ENCODE peak calls at places on chromosomes 5 and 9, in seven cellular contexts. K is HCT116, U is SK-N-SH, O is H1, T is HepG2, Q is GM12878, A is K562. N is an unnamed sample.

GRCh38 chr5:68344447-68345111 is 129.0 kb downstream of the PIK3R1 start:
- DNase-seq in Q (no peak), U (no peak), O (no peak), T (no peak), A (peak), K (no peak), N (no peak)

GRCh38 chr5:174503461-174504265 is 220.7 kb upstream of the MSX2 start:
- DNase-seq in U (no peak), O (no peak), Q (no peak), K (peak), A (no peak), T (no peak), N (peak)

GRCh38 chr5:181173027-181173419 is 25.6 kb downstream of the OR2V2 start:
- DNase-seq in T (no peak), O (no peak), K (no peak), Q (no peak), A (no peak), U (peak), N (peak)

GRCh38 chr9:93680445-93681315 is 104.3 kb downstream of the PHF2 start:
- DNase-seq in K (no peak), Q (no peak), T (no peak), U (peak), A (no peak), O (no peak), N (no peak)

GRCh38 chr5:83255268-83255667 is 177.9 kb downstream of the XRCC4 start:
- DNase-seq in Q (no peak), K (no peak), O (no peak), T (no peak), U (no peak), A (no peak), N (no peak)

GRCh38 chr5:124315746-124316415 is 430.6 kb downstream of the ZNF608 start:
- DNase-seq in K (no peak), O (no peak), U (no peak), A (no peak), Q (no peak), T (no peak), N (no peak)

GRCh38 chr5:57412010-57412409 is 70.6 kb downstream of the ACTBL2 start:
- DNase-seq in O (no peak), T (no peak), U (peak), K (no peak), Q (no peak), A (no peak), N (no peak)

GRCh38 chr5:76412511-76412910 is 9.4 kb downstream of the IQGAP2 start:
- DNase-seq in O (no peak), Q (no peak), K (no peak), T (no peak), A (no peak), U (no peak), N (no peak)

GRCh38 chr5:100903036-100903887 is at the start of gene ST8SIA4:
- DNase-seq in U (peak), A (no peak), Q (peak), O (peak), K (no peak), T (no peak), N (no peak)

GRCh38 chr5:53994148-53994547 is 316.2 kb downstream of the ARL15 start:
- DNase-seq in A (no peak), U (no peak), K (no peak), Q (no peak), T (no peak), O (no peak), N (no peak)

GRCh38 chr5:10860645-10861455 is 99.8 kb upstream of the DAP start:
- DNase-seq in A (no peak), K (no peak), T (no peak), Q (no peak), U (no peak), O (no peak), N (no peak)

GRCh38 chr9:122159026-122159924 is at the start of the genes MORN5 and NDUFA8:
- DNase-seq in O (peak), A (peak), Q (peak), U (peak), T (peak), K (peak), N (peak)

GRCh38 chr5:89857790-89858189 is 551.8 kb downstream of the CETN3 start:
- DNase-seq in A (no peak), T (no peak), Q (no peak), O (no peak), U (no peak), K (no peak), N (no peak)

GRCh38 chr5:16935271-16936149 is 578 bp downstream of the MYO10 start:
- DNase-seq in T (no peak), Q (no peak), O (peak), U (peak), A (no peak), K (no peak), N (peak)

GRCh38 chr5:100772011-100772410 is 131.1 kb downstream of the ST8SIA4 start:
- DNase-seq in A (no peak), O (no peak), U (no peak), K (no peak), Q (no peak), T (no peak), N (no peak)

GRCh38 chr9:134186471-134187109 is 22.2 kb upstream of the RNU6ATAC start:
- DNase-seq in A (peak), Q (no peak), T (no peak), U (peak), O (no peak), K (no peak), N (no peak)
- TF ChIP-seq JUND in A (no peak), Q (no peak), T (no peak), U (no peak), O (no peak), K (no peak), N (no peak)

GRCh38 chr9:106678273-106678672 is 184.7 kb upstream of the ZNF462 start:
- DNase-seq in O (no peak), Q (no peak), K (no peak), T (no peak), A (no peak), U (no peak), N (no peak)

GRCh38 chr9:106677374-106677773 is 185.6 kb upstream of the ZNF462 start:
- DNase-seq in O (no peak), Q (no peak), A (no peak), T (no peak), K (no peak), U (no peak), N (no peak)

GRCh38 chr9:106677815-106678214 is 185.2 kb upstream of the ZNF462 start:
- DNase-seq in O (no peak), Q (no peak), A (no peak), T (no peak), K (no peak), U (no peak), N (no peak)

GRCh38 chr9:106670418-106670817 is 192.5 kb upstream of the ZNF462 start:
- DNase-seq in T (no peak), U (no peak), K (no peak), O (no peak), Q (no peak), A (no peak), N (peak)

DNA sequence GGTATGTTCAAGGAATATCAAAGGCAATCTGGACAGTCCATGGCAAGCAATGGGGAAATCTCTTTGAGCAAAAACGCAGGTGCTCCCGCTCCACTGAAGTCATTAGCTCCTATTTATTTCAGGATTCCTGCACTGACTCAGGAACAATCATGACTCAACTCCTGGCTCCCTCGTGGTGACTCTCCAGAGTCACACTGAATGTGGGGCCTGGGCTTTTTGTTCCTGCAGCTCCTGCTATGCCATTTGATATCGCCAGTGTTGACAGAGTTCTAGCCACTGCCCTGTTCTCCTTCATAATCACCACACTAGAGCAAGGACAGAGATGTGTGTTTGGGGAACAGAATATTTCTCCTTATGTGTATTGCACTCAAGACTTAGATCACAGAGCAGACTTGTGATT is 187.2 kb upstream of the ZNF462 start:
- DNase-seq in U (no peak), T (no peak), O (no peak), Q (no peak), A (no peak), K (no peak), N (no peak)
- TF ChIP-seq JUND in U (no peak), T (no peak), O (no peak), Q (no peak), A (no peak), K (no peak), N (no peak)

GRCh38 chr5:133119233-133119711 is 67.5 kb downstream of the HSPA4 start:
- DNase-seq in T (no peak), K (no peak), U (no peak), O (no peak), Q (no peak), A (no peak), N (no peak)
- TF ChIP-seq JUND in T (no peak), K (no peak), U (no peak), O (no peak), Q (no peak), A (no peak), N (no peak)

GRCh38 chr9:36074870-36075532 is 38.3 kb downstream of the RECK start:
- DNase-seq in O (no peak), Q (no peak), K (no peak), U (peak), T (peak), A (no peak), N (peak)
- TF ChIP-seq JUND in O (no peak), Q (no peak), K (no peak), U (no peak), T (no peak), A (no peak), N (no peak)

GRCh38 chr9:111456536-111456935 is 27.6 kb downstream of the ECPAS start:
- DNase-seq in Q (no peak), O (no peak), U (no peak), T (no peak), K (no peak), A (no peak), N (no peak)
- TF ChIP-seq JUND in Q (no peak), O (no peak), U (no peak), T (no peak), K (no peak), A (no peak), N (no peak)

GRCh38 chr5:37900692-37901091 is 60.9 kb upstream of the GDNF start:
- DNase-seq in U (peak), O (no peak), T (peak), Q (no peak), K (peak), A (no peak), N (peak)
- TF ChIP-seq JUND in U (no peak), O (no peak), T (no peak), Q (no peak), K (no peak), A (no peak), N (no peak)

DNA sequence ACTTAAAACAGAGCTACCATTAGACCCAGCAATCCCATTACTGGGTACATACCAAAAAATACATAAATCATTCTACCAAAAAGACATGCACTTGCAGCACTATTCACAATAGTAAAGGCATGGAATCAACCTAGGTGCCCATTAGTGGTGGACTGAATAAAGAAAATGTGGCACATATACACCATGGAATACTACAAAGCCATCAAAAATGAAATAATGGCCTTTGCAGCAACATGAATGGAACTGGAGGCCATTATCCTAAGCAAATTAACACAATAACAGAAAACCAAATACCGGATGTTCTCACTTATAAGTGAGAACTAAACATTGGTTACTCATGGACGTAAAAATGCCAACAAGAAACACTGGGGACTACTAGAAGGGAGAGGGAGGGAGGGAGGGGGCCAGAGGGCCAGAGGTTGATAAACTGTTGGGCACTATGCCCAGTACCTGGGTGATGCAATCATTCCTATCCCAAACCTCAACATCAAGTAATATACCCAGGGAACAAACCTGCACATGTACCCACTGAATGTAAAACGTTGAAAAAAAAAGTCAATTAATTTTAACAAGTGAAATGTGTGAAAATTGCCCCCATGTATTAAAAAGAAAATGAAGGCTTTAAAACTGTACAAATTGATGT is 24.5 kb upstream of the GPR150 start:
- DNase-seq in Q (no peak), O (no peak), T (no peak), A (no peak), U (no peak), K (no peak), N (no peak)
- TF ChIP-seq JUND in Q (no peak), O (no peak), T (no peak), A (no peak), U (no peak), K (no peak), N (no peak)

DNA sequence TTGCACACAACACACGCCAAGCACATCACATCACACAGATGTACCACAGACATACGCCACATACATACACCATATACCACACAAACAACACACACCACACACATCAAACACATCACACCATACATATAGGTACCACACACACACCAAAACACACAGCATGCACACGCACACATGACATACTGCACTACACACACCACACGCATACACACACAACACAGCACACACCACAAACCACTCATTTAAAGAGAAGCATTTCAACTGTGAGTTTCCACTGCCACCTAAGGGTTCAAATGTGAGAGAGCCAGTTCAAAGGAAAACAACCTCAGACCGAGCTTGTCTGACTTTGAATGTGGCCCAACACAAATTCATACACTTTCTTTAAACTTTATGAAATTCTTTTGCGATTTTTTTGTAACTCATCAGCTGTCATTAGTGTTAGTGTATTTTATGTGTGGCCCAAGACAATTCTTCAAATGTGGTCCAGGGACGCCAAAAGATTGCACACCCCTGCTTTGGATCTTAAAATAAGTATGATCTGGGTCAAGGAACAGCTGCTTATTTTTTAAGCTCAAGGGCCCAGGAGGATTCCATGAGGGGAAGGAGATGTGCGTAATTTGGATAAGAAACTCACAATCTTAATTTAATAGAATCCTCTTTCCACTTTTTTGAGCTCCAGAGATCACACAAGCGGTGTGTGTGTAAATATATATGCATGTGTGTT is 494.6 kb downstream of the GADD45G start:
- DNase-seq in A (no peak), T (peak), U (peak), Q (no peak), O (no peak), K (no peak), N (peak)
- TF ChIP-seq JUND in A (no peak), T (no peak), U (no peak), Q (no peak), O (no peak), K (no peak), N (no peak)

DNA sequence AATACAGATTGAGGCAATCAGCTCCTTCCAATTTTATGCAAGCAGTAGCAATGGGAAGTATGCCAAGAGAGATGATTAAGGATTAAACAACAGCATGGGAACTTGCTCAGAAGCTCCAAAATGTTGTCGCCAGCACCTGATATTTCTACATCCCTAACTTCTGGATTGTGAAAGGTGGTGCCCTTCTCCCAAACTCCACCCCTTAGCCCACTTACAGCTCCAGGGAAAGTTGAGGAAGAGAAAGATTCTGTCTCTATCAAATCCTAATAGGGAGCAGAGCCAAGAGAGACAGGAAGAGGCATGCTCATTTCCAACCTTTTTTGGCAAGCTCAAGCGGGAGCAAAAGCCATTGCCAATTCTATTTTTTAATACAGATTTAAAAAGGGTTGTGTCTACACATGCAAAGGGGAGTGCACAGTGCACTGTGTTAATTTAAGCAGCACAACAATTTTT is 92.4 kb upstream of the NR3C1 start:
- DNase-seq in Q (no peak), O (no peak), K (no peak), A (no peak), U (no peak), T (no peak), N (no peak)
- TF ChIP-seq JUND in Q (no peak), O (no peak), K (no peak), A (no peak), U (peak), T (no peak), N (no peak)

GRCh38 chr5:139642891-139643871 is 5.0 kb upstream of the CXXC5 start:
- DNase-seq in K (no peak), T (peak), Q (no peak), A (no peak), O (no peak), U (peak), N (peak)
- TF ChIP-seq JUND in K (no peak), T (no peak), Q (no peak), A (no peak), O (no peak), U (no peak), N (no peak)

N was measured in T47D.